ENCODE peak calls at places on chromosomes 7 and 10, in four cellular contexts. L is mucosa of descending colon, A is lung, T is fibroblast of pulmonary artery. V is an unnamed sample.
A peak's percentile ranks its signal among the peaks of the same experiment; 100 is the strongest.

GRCh38 chr7:45897042-45897690 is 8.9 kb downstream of the IGFBP1 start:
- DNase-seq in L (no peak), A (no peak), T (peak; percentile 87), V (no peak)

GRCh38 chr10:29617880-29618340 is 16.9 kb downstream of the SVIL start:
- DNase-seq in L (no peak), A (no peak), T (peak; percentile 31), V (no peak)

GRCh38 chr10:133419211-133419950 is 5.0 kb downstream of the SPRN start:
- DNase-seq in L (no peak), A (no peak), T (no peak), V (no peak)

GRCh38 chr10:115171392-115171960 is 78.3 kb downstream of the ATRNL1 start:
- DNase-seq in L (no peak), A (no peak), T (peak; percentile 19), V (no peak)

GRCh38 chr7:80584778-80585177 is 53.7 kb upstream of the CD36 start:
- DNase-seq in L (no peak), A (peak; percentile 40), T (peak; percentile 91), V (no peak)

GRCh38 chr7:121938429-121938996 is 65.6 kb downstream of the PTPRZ1 start:
- DNase-seq in L (no peak), A (no peak), T (no peak), V (no peak)

GRCh38 chr7:37212051-37212450 is 236.6 kb downstream of the ELMO1 start:
- DNase-seq in L (no peak), A (no peak), T (no peak), V (no peak)

GRCh38 chr7:127838816-127839415 is 186.9 kb downstream of the SND1 start:
- DNase-seq in L (no peak), A (no peak), T (peak; percentile 73), V (no peak)

GRCh38 chr7:123494193-123494796 is 40.1 kb downstream of the IQUB start:
- DNase-seq in L (no peak), A (no peak), T (peak; percentile 69), V (no peak)

GRCh38 chr7:95811846-95812445 is 39.6 kb downstream of the DYNC1I1 start:
- DNase-seq in L (no peak), A (no peak), T (no peak), V (no peak)

GRCh38 chr10:69201045-69201444 is 19.1 kb upstream of the HKDC1 start:
- DNase-seq in L (no peak), A (no peak), T (no peak), V (no peak)

GRCh38 chr7:19284596-19285300 is 139.5 kb upstream of the FERD3L start:
- DNase-seq in L (no peak), A (no peak), T (peak; percentile 60), V (no peak)